ENCODE peak calls at places on chromosomes 7 and 10, in seven cellular contexts. H, P, R, G, E, Q and X are unnamed samples.

GRCh38 chr10:92239600-92240288 is 51.1 kb downstream of the CPEB3 start:
- DNase-seq in H (no peak), R (peak; percentile 56), E (peak; percentile 30), P (peak; percentile 50), Q (peak; percentile 61), G (peak; percentile 76), X (no peak)

GRCh38 chr10:50360486-50360885 is 109.2 kb upstream of the ASAH2 start:
- DNase-seq in H (no peak), E (peak; percentile 62), G (no peak), Q (no peak), P (peak; percentile 37), R (no peak), X (no peak)

GRCh38 chr10:128727114-128727513 is 600.9 kb upstream of the MKI67 start:
- DNase-seq in H (no peak), R (no peak), Q (no peak), G (no peak), E (no peak), P (no peak), X (no peak)

GRCh38 chr10:70250956-70251680 is 17.9 kb upstream of the PPA1 start:
- DNase-seq in H (no peak), R (no peak), G (no peak), P (no peak), E (no peak), Q (no peak), X (no peak)

GRCh38 chr7:20895563-20895962 is 108.9 kb upstream of the SP8 start:
- DNase-seq in Q (no peak), P (peak; percentile 4), E (no peak), R (no peak), H (no peak), G (no peak), X (peak; percentile 64)

GRCh38 chr7:150755473-150756099 is 18.4 kb downstream of the GIMAP5 start:
- DNase-seq in G (no peak), H (no peak), R (no peak), E (no peak), Q (no peak), P (no peak), X (no peak)

GRCh38 chr10:3666525-3667302 is 118.3 kb downstream of the KLF6 start:
- DNase-seq in R (no peak), E (no peak), G (no peak), H (no peak), Q (no peak), P (no peak), X (no peak)

GRCh38 chr10:123427386-123427785 is 238.8 kb upstream of the GPR26 start:
- DNase-seq in Q (peak; percentile 27), G (no peak), P (no peak), R (peak; percentile 78), E (no peak), H (no peak), X (no peak)

GRCh38 chr7:126840869-126841268 is 411.9 kb downstream of the GRM8 start:
- DNase-seq in Q (no peak), G (no peak), R (no peak), E (no peak), P (no peak), H (no peak), X (no peak)

GRCh38 chr7:84317536-84317935 is 122.9 kb upstream of the SEMA3A start:
- DNase-seq in G (no peak), Q (no peak), E (no peak), H (no peak), R (no peak), P (peak; percentile 7), X (no peak)

GRCh38 chr7:109354000-109354399 is 784.3 kb downstream of the DNAJB9 start:
- DNase-seq in E (no peak), R (no peak), P (no peak), H (no peak), Q (peak; percentile 5), G (no peak), X (no peak)

GRCh38 chr10:59242991-59243390 is 66.5 kb downstream of the PHYHIPL start:
- DNase-seq in Q (no peak), P (no peak), G (no peak), H (no peak), R (peak; percentile 5), E (no peak), X (no peak)

GRCh38 chr10:82020999-82021398 is 146.0 kb downstream of the NRG3 start:
- DNase-seq in Q (no peak), E (no peak), G (no peak), H (no peak), P (no peak), R (no peak), X (no peak)

GRCh38 chr7:74153736-74154135 is 20.4 kb upstream of the EIF4H start:
- DNase-seq in P (no peak), R (peak; percentile 94), Q (no peak), H (no peak), E (no peak), G (no peak), X (no peak)

GRCh38 chr7:158432369-158433270 is 155.0 kb downstream of the PTPRN2 start:
- DNase-seq in P (no peak), R (peak; percentile 20), Q (no peak), H (no peak), G (no peak), E (no peak), X (no peak)

GRCh38 chr7:1042161-1042833 is 2.0 kb upstream of the GPR146 start:
- DNase-seq in G (no peak), E (no peak), Q (no peak), R (no peak), H (no peak), P (no peak), X (no peak)

GRCh38 chr7:141287936-141288335 is 214.1 kb downstream of the TMEM178B start:
- DNase-seq in R (no peak), H (no peak), P (no peak), Q (no peak), E (no peak), G (no peak), X (no peak)

GRCh38 chr10:131980757-131981428 is 830 bp downstream of the BNIP3 start:
- DNase-seq in H (no peak), Q (peak; percentile 84), P (no peak), G (peak; percentile 63), R (peak; percentile 35), E (no peak), X (no peak)

GRCh38 chr10:34168429-34168828 is 646.7 kb downstream of the PARD3 start:
- DNase-seq in P (no peak), H (no peak), E (no peak), Q (no peak), G (no peak), R (no peak), X (no peak)

GRCh38 chr7:2684501-2684900 is 3.5 kb upstream of the AMZ1 start:
- DNase-seq in Q (no peak), G (no peak), R (no peak), H (no peak), P (no peak), E (no peak), X (no peak)

GRCh38 chr10:48215148-48215982 is 59.1 kb downstream of the FRMPD2 start:
- DNase-seq in R (peak; percentile 87), Q (peak; percentile 78), P (peak; percentile 17), E (peak; percentile 20), H (peak; percentile 28), G (peak; percentile 72), X (peak; percentile 15)

GRCh38 chr7:105473163-105473562 is 48.9 kb downstream of the PUS7 start:
- DNase-seq in H (no peak), Q (peak; percentile 13), R (peak; percentile 24), E (peak; percentile 91), G (no peak), P (peak; percentile 79), X (peak; percentile 28)

GRCh38 chr7:12107841-12108249 is 103.2 kb upstream of the TMEM106B start:
- DNase-seq in Q (no peak), H (no peak), P (peak; percentile 53), E (no peak), G (no peak), R (no peak), X (no peak)

GRCh38 chr7:12110425-12110824 is 100.7 kb upstream of the TMEM106B start:
- DNase-seq in H (no peak), E (no peak), G (no peak), P (no peak), Q (no peak), R (no peak), X (no peak)

DNA sequence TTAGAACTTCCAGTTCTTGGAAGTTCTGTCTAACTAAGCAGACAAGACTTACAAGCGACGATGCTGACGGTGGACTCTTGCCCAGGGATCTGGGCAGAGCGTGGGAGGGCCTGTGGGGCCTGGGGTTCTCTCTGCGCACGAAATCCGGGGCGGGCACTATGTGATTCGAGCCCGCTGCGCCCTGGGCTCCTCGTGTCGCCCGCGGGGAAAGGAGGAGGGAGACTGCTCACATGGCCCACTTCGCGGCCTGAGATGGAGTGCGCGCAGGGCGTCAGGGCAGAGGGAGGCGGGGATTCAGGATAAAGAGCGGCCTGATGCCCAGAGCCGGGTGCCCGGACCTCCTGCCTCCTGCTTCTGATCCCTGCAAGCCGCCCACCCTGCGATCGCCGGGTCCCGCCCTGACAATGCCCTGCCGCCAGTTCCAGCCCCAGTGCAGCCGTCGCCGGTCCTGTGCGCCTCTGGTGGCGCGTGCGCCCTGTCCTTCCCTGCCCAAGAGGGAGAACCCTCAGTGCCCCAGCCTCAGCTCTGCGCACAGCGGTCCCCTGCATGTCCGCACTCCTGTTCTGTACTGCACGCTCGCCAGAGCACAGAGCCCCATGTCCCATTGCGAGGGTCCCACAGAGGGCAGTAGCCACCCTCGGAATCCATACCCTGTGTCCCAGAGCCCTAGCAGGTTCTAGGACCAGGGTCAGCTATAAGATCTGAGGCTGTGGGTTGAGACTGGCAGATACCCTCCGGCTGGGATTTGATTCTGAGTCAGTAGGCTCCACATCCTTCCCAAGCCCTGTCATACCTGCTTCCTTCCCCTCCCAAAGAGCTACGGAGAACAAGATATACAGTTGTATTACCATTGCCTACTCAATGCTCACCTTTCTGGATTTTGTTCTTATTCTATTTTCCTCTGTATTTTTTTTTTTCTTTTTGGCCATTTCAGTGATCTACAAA is 99.4 kb upstream of the TMEM106B start:
- DNase-seq in E (no peak), H (no peak), P (peak; percentile 82), G (peak; percentile 8), Q (peak; percentile 81), R (peak; percentile 5), X (no peak)
- H2AFZ ChIP-seq in E (peak overlapping the region; percentile 87), H (no peak overlapping the region), P (peak overlapping the region; percentile 30), G (no peak overlapping the region), Q (peak overlapping the region; percentile 98), R (no peak overlapping the region), X (no peak overlapping the region)

GRCh38 chr10:73647875-73648228 is 6.6 kb upstream of the MYOZ1 start:
- DNase-seq in R (no peak), P (no peak), Q (peak; percentile 30), G (no peak), E (no peak), H (no peak), X (no peak)
- H2AFZ ChIP-seq in R (peak overlapping the region; percentile 14), P (peak overlapping the region; percentile 69), Q (peak overlapping the region; percentile 98), G (peak overlapping the region; percentile 89), E (peak overlapping the region; percentile 83), H (no peak overlapping the region), X (peak overlapping the region; percentile 84)

GRCh38 chr10:119284679-119285096 is 77.3 kb downstream of the GRK5 start:
- DNase-seq in H (no peak), G (no peak), R (no peak), E (no peak), P (no peak), Q (no peak), X (no peak)
- H2AFZ ChIP-seq in H (no peak overlapping the region), G (no peak overlapping the region), R (peak overlapping the region; percentile 23), E (no peak overlapping the region), P (no peak overlapping the region), Q (no peak overlapping the region), X (no peak overlapping the region)

DNA sequence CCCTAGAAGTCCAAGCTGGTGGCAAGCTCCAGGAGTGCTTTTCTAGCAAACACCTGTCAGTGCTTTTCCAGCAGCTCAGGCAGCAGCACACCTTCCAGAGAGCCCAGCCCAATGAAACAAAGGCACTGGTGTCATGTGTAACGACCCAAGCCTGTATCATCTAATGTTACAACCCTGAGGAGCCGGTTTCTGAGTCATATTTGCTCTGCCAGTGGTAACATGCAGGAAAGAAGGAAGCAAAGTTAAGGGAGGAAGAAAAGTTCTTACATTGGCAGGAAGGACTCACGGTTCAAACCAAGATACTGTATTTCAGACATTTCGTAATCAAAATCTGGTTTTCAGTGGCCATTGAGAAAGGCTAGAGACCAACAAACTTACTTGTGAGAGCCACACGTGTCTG is at the start of gene ANKRD22:
- DNase-seq in P (peak; percentile 57), Q (peak; percentile 53), G (no peak), R (peak; percentile 78), H (peak; percentile 84), E (peak; percentile 75), X (peak; percentile 90)
- H2AFZ ChIP-seq in P (no peak within 1 kb of the TSS), Q (peak within 1 kb of the TSS; percentile 60), G (peak within 1 kb of the TSS; percentile 46), R (no peak within 1 kb of the TSS), H (peak within 1 kb of the TSS; percentile 73), E (peak within 1 kb of the TSS; percentile 48), X (peak within 1 kb of the TSS; percentile 34)